ENCODE peak calls at places on chromosomes 2 and 18, in eight cellular contexts. J, V, U, R, F, C, Y and G are unnamed samples.
A peak's percentile ranks its signal among the peaks of the same experiment; 100 is the strongest.

GRCh38 chr2:130378898-130379214 is 23.0 kb downstream of the PTPN18 start:
- DNase-seq in J (no peak), V (no peak), U (no peak), R (no peak), F (no peak), C (no peak), Y (no peak), G (no peak)

GRCh38 chr18:58632557-58632956 is 3.7 kb upstream of the ALPK2 start:
- DNase-seq in J (no peak), V (no peak), U (no peak), R (no peak), F (no peak), C (no peak), Y (no peak), G (no peak)

GRCh38 chr18:75140296-75140695 is 68.6 kb downstream of the PTGR3 start:
- DNase-seq in J (no peak), V (no peak), U (no peak), R (no peak), F (no peak), C (no peak), Y (no peak), G (no peak)

GRCh38 chr2:120829633-120830025 is 94.0 kb downstream of the GLI2 start:
- DNase-seq in J (no peak), V (no peak), U (no peak), R (no peak), F (no peak), C (no peak), Y (no peak), G (no peak)

GRCh38 chr2:225570000-225570399 is 170.5 kb downstream of the NYAP2 start:
- DNase-seq in J (no peak), V (no peak), U (no peak), R (no peak), F (no peak), C (no peak), Y (no peak), G (no peak)

GRCh38 chr2:239226677-239227076 is 174.1 kb downstream of the HDAC4 start:
- DNase-seq in J (no peak), V (no peak), U (no peak), R (no peak), F (no peak), C (no peak), Y (no peak), G (no peak)

GRCh38 chr2:47227532-47228166 is 72.5 kb upstream of the STPG4 start:
- DNase-seq in J (no peak), V (no peak), U (no peak), R (no peak), F (no peak), C (no peak), Y (no peak), G (no peak)

GRCh38 chr2:75199428-75200011 is at the start of gene TACR1:
- DNase-seq in J (peak; percentile 50), V (peak; percentile 50), U (peak; percentile 42), R (peak; percentile 62), F (peak; percentile 35), C (peak; percentile 33), Y (peak; percentile 50), G (peak; percentile 70)

GRCh38 chr18:2874765-2875164 is 28.0 kb downstream of the EMILIN2 start:
- DNase-seq in J (no peak), V (no peak), U (peak; percentile 10), R (no peak), F (no peak), C (no peak), Y (no peak), G (no peak)

GRCh38 chr2:127040169-127040568 is 66.8 kb downstream of the BIN1 start:
- DNase-seq in J (no peak), V (no peak), U (no peak), R (no peak), F (no peak), C (no peak), Y (no peak), G (no peak)

GRCh38 chr2:121303531-121304263 is 18.7 kb upstream of the TFCP2L1 start:
- DNase-seq in J (no peak), V (peak; percentile 40), U (no peak), R (no peak), F (no peak), C (no peak), Y (no peak), G (no peak)

GRCh38 chr2:129354662-129355061 is 624.8 kb upstream of the RAB6C start:
- DNase-seq in J (no peak), V (no peak), U (no peak), R (no peak), F (no peak), C (no peak), Y (no peak), G (no peak)

GRCh38 chr2:121699421-121700328 is 37.0 kb downstream of the NIFK start:
- DNase-seq in J (no peak), V (peak; percentile 52), U (peak; percentile 73), R (peak; percentile 76), F (peak; percentile 60), C (peak; percentile 49), Y (peak; percentile 83), G (peak; percentile 64)

GRCh38 chr2:238573065-238573778 is 146.5 kb downstream of the ASB1 start:
- DNase-seq in J (no peak), V (no peak), U (no peak), R (peak; percentile 49), F (no peak), C (no peak), Y (no peak), G (peak; percentile 30)

GRCh38 chr2:113228351-113228750 is 50.4 kb downstream of the PAX8 start:
- DNase-seq in J (no peak), V (no peak), U (no peak), R (no peak), F (no peak), C (no peak), Y (no peak), G (no peak)

GRCh38 chr2:54955674-54956391 is 94.4 kb downstream of the RTN4 start:
- DNase-seq in J (no peak), V (no peak), U (no peak), R (no peak), F (no peak), C (no peak), Y (no peak), G (peak; percentile 25)
- TF ChIP-seq POLR2A in J (no peak), V (no peak), U (no peak), R (no peak), F (no peak), C (no peak), Y (no peak), G (no peak)

GRCh38 chr2:68800517-68800916 is 65.9 kb downstream of the ARHGAP25 start:
- DNase-seq in J (no peak), V (no peak), U (no peak), R (no peak), F (no peak), C (no peak), Y (no peak), G (no peak)
- H3K4me3 ChIP-seq in J (no peak overlapping the region), V (no peak overlapping the region), U (no peak overlapping the region), R (no peak overlapping the region), F (no peak overlapping the region), C (no peak overlapping the region), Y (no peak overlapping the region), G (no peak overlapping the region)

DNA sequence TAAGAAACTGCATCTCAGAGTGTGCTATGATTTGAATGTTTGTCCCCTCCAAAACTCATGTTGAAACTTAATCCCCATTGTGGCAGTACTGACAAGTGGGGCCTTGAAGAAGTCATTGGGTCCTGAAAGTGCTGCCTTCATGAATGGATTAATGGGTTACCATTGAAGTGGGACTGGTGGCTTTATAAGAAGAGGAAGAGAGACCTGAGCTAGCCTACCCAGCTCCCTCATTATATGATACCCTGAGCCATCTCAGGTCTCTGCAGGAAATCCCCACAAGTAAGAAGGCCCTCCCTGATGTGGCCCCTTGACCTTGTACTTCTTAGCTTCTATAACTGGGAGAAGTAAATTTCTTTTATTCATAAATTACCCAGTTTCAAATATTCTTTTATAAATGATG is 526.8 kb downstream of the XIRP2 start:
- DNase-seq in J (no peak), V (no peak), U (no peak), R (no peak), F (no peak), C (no peak), Y (no peak), G (no peak)
- H3K4me1 ChIP-seq in J (no peaks in the 10 kb centered on the region), V (no peaks in the 10 kb centered on the region), U (no peaks in the 10 kb centered on the region), R (no peaks in the 10 kb centered on the region), F (no peaks in the 10 kb centered on the region), C (no peaks in the 10 kb centered on the region), Y (no peaks in the 10 kb centered on the region), G (no peaks in the 10 kb centered on the region)

GRCh38 chr2:209990838-209991237 is 11.6 kb upstream of the RPE start:
- DNase-seq in J (no peak), V (no peak), U (no peak), R (no peak), F (no peak), C (no peak), Y (no peak), G (no peak)

GRCh38 chr2:209986405-209986804 is 16.0 kb upstream of the RPE start:
- DNase-seq in J (no peak), V (no peak), U (no peak), R (no peak), F (no peak), C (no peak), Y (no peak), G (no peak)

GRCh38 chr2:209988010-209988409 is 14.4 kb upstream of the RPE start:
- DNase-seq in J (no peak), V (no peak), U (no peak), R (no peak), F (no peak), C (no peak), Y (no peak), G (no peak)

GRCh38 chr2:209984291-209984690 is 18.1 kb upstream of the RPE start:
- DNase-seq in J (no peak), V (no peak), U (no peak), R (no peak), F (no peak), C (no peak), Y (no peak), G (no peak)

DNA sequence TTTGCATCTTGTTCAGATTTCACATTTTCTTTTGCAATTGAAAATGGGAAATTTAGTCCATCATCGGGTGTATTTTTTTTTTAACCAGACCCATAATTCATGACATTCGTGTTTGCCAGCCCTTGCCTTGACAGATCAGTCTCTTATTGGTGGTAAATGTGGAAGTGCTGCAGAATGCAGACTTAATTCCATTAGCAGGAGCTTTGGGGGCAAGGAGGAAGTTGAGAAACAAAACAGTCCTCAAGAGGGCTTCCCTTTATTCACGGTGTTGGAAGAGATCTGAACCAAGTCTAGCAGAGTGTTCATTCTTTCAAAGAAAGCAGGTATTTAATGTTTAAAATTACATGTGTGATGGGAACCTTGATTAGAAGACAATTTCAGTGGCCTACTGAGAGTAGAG is 16.6 kb upstream of the RPE start:
- DNase-seq in J (no peak), V (no peak), U (no peak), R (no peak), F (no peak), C (no peak), Y (no peak), G (no peak)
- TF ChIP-seq POLR2A in J (no peak), V (no peak), U (no peak), R (no peak), F (no peak), C (no peak), Y (no peak), G (no peak)